ENCODE peak calls at places on chromosomes 3 and 15, in five cellular contexts. D is lung, C is cardiac fibroblast, E is OCI-LY7, Y is brain microvascular endothelial cell. T is an unnamed sample.

GRCh38 chr3:105274958-105275357 is 91.8 kb upstream of the ALCAM start:
- DNase-seq in D (no peak), Y (peak; percentile 67), E (no peak), C (peak; percentile 27), T (peak; percentile 76)

GRCh38 chr15:98900382-98900781 is 107.2 kb downstream of the PGPEP1L start:
- DNase-seq in C (peak; percentile 81), Y (peak; percentile 73), E (no peak), D (no peak), T (peak; percentile 76)

GRCh38 chr15:63334821-63335220 is 46.8 kb downstream of the CA12 start:
- DNase-seq in C (no peak), Y (no peak), D (no peak), E (no peak), T (no peak)

GRCh38 chr15:70855764-70856163 is 1.8 kb upstream of the LARP6 start:
- DNase-seq in D (no peak), E (no peak), C (no peak), Y (no peak), T (no peak)

GRCh38 chr3:97984061-97984460 is 11.8 kb upstream of the RIOX2 start:
- DNase-seq in Y (no peak), E (no peak), C (no peak), D (no peak), T (no peak)

GRCh38 chr3:127412578-127413317 is 124.9 kb upstream of the PRR20G start:
- DNase-seq in D (peak; percentile 24), Y (no peak), E (no peak), C (no peak), T (no peak)

GRCh38 chr3:81289676-81290075 is 471.8 kb downstream of the GBE1 start:
- DNase-seq in C (peak; percentile 54), Y (peak; percentile 34), D (no peak), E (no peak), T (peak; percentile 53)

GRCh38 chr15:31223478-31224350 is 102.9 kb upstream of the KLF13 start:
- DNase-seq in E (no peak), C (no peak), Y (no peak), D (no peak), T (no peak)

GRCh38 chr15:63135804-63136203 is 14.1 kb downstream of the LACTB start:
- DNase-seq in D (no peak), Y (peak; percentile 65), E (no peak), C (peak; percentile 94), T (peak; percentile 90)

GRCh38 chr15:64426845-64427465 is 33.4 kb upstream of the ZNF609 start:
- DNase-seq in D (no peak), Y (no peak), C (peak; percentile 79), E (peak; percentile 32), T (peak; percentile 75)

GRCh38 chr15:36612063-36612788 is 32.8 kb downstream of the CDIN1 start:
- DNase-seq in D (no peak), C (peak; percentile 57), E (no peak), Y (peak; percentile 95), T (peak; percentile 89)

GRCh38 chr15:71148048-71148447 is 32.8 kb downstream of the THSD4 start:
- DNase-seq in Y (no peak), E (no peak), C (no peak), D (no peak), T (no peak)

GRCh38 chr3:137946341-137946973 is 63.5 kb upstream of the CLDN18 start:
- DNase-seq in D (peak; percentile 38), E (peak; percentile 80), Y (peak; percentile 63), C (peak; percentile 80), T (peak; percentile 74)

GRCh38 chr3:46734773-46735172 is 17.1 kb upstream of the PRSS50 start:
- DNase-seq in C (no peak), E (no peak), Y (no peak), D (no peak), T (no peak)

GRCh38 chr3:148079370-148079769 is 618.3 kb upstream of the AGTR1 start:
- DNase-seq in E (no peak), D (no peak), C (peak; percentile 10), Y (no peak), T (peak; percentile 36)

GRCh38 chr3:149340310-149340933 is 7.0 kb upstream of the TM4SF18 start:
- DNase-seq in D (no peak), Y (no peak), C (peak; percentile 73), E (no peak), T (no peak)

GRCh38 chr15:40567111-40567510 is 2.0 kb upstream of the RPUSD2 start:
- DNase-seq in Y (no peak), D (no peak), C (peak; percentile 25), E (peak; percentile 71), T (peak; percentile 5)

GRCh38 chr15:29064290-29064689 is 178.5 kb downstream of the APBA2 start:
- DNase-seq in C (no peak), D (no peak), E (no peak), Y (no peak), T (no peak)

GRCh38 chr3:106193876-106194275 is 325.1 kb upstream of the CBLB start:
- DNase-seq in Y (no peak), C (no peak), D (no peak), E (no peak), T (peak; percentile 28)

GRCh38 chr3:48112813-48113212 is 75.4 kb downstream of the CDC25A start:
- DNase-seq in Y (no peak), E (no peak), C (no peak), D (no peak), T (no peak)

GRCh38 chr15:81106560-81106959 is 27.5 kb upstream of the CFAP161 start:
- DNase-seq in D (peak; percentile 46), C (peak; percentile 83), Y (peak; percentile 79), E (peak; percentile 54), T (peak; percentile 85)

GRCh38 chr3:33915796-33916589 is 117.6 kb downstream of the PDCD6IP start:
- DNase-seq in E (peak; percentile 44), Y (no peak), C (peak; percentile 19), D (no peak), T (peak; percentile 52)

GRCh38 chr3:65831733-65832425 is 206.8 kb downstream of the MAGI1 start:
- DNase-seq in Y (no peak), D (no peak), C (peak; percentile 90), E (no peak), T (peak; percentile 58)

GRCh38 chr3:195044411-195044810 is 226.5 kb downstream of the XXYLT1 start:
- DNase-seq in D (no peak), Y (no peak), E (no peak), C (no peak), T (no peak)

GRCh38 chr3:177050466-177051237 is 146.6 kb downstream of the TBL1XR1 start:
- DNase-seq in D (no peak), Y (peak; percentile 25), E (peak; percentile 67), C (peak; percentile 70), T (peak; percentile 78)

GRCh38 chr3:122612706-122613105 is 35.3 kb downstream of the PARP15 start:
- DNase-seq in E (no peak), Y (peak; percentile 25), D (no peak), C (no peak), T (no peak)

GRCh38 chr3:126621627-126622345 is 33.1 kb downstream of the TXNRD3 start:
- DNase-seq in C (peak; percentile 36), D (no peak), Y (peak; percentile 38), E (no peak), T (peak; percentile 34)

GRCh38 chr3:70000563-70001081 is 1.1 kb downstream of the SAMMSON start:
- DNase-seq in Y (no peak), E (no peak), C (no peak), D (no peak), T (no peak)

GRCh38 chr3:8817486-8817885 is 48.1 kb upstream of the OXTR start:
- DNase-seq in E (no peak), Y (no peak), D (no peak), C (no peak), T (no peak)

GRCh38 chr3:151788401-151788800 is 25.5 kb upstream of the AADAC start:
- DNase-seq in Y (no peak), D (no peak), E (no peak), C (no peak), T (no peak)

GRCh38 chr3:38528457-38528856 is 32.3 kb downstream of the EXOG start:
- DNase-seq in E (peak; percentile 4), Y (no peak), D (no peak), C (no peak), T (no peak)

GRCh38 chr3:124584552-124585391 is 145.5 kb upstream of the UMPS start:
- DNase-seq in C (peak; percentile 34), D (peak; percentile 85), Y (peak; percentile 31), E (no peak), T (no peak)

GRCh38 chr3:195815169-195815771 is 3.5 kb upstream of the MUC4 start:
- DNase-seq in D (no peak), E (no peak), Y (no peak), C (no peak), T (no peak)

DNA sequence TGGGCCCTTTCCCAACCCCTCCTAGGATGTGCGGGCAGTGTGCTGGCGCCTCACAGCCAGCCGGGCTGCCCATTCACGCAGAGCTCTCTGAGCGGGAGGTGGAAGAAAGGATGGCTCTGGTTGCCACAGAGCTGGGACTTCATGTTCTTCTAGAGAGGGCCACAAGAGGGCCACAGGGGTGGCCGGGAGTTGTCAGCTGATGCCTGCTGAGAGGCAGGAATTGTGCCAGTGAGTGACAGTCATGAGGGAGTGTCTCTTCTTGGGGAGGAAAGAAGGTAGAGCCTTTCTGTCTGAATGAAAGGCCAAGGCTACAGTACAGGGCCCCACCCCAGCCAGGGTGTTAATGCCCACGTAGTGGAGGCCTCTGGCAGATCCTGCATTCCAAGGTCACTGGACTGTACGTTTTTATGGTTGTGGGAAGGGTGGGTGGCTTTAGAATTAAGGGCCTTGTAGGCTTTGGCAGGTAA is 8.3 kb downstream of the FAM131A start:
- DNase-seq in Y (peak; percentile 53), C (peak; percentile 70), D (peak; percentile 77), E (peak; percentile 44), T (peak; percentile 51)
- TF ChIP-seq CTCF in Y (peak; percentile 78), C (peak; percentile 60), D (no peak), E (peak; percentile 64), T (peak; percentile 46)

GRCh38 chr3:10223676-10224639 is 24.3 kb upstream of the TATDN2 start:
- DNase-seq in Y (no peak), C (no peak), D (no peak), E (peak; percentile 64), T (no peak)
- H3K4me3 ChIP-seq in Y (no peak overlapping the region), C (no peak overlapping the region), D (no peak overlapping the region), E (no peak overlapping the region), T (no peak overlapping the region)

GRCh38 chr3:54891540-54891897 is 36.3 kb downstream of the LRTM1 start:
- DNase-seq in Y (peak; percentile 83), C (peak; percentile 95), E (no peak), D (peak; percentile 84), T (peak; percentile 96)
- TF ChIP-seq CTCF in Y (peak; percentile 79), C (peak; percentile 70), E (no peak), D (no peak), T (peak; percentile 77)

DNA sequence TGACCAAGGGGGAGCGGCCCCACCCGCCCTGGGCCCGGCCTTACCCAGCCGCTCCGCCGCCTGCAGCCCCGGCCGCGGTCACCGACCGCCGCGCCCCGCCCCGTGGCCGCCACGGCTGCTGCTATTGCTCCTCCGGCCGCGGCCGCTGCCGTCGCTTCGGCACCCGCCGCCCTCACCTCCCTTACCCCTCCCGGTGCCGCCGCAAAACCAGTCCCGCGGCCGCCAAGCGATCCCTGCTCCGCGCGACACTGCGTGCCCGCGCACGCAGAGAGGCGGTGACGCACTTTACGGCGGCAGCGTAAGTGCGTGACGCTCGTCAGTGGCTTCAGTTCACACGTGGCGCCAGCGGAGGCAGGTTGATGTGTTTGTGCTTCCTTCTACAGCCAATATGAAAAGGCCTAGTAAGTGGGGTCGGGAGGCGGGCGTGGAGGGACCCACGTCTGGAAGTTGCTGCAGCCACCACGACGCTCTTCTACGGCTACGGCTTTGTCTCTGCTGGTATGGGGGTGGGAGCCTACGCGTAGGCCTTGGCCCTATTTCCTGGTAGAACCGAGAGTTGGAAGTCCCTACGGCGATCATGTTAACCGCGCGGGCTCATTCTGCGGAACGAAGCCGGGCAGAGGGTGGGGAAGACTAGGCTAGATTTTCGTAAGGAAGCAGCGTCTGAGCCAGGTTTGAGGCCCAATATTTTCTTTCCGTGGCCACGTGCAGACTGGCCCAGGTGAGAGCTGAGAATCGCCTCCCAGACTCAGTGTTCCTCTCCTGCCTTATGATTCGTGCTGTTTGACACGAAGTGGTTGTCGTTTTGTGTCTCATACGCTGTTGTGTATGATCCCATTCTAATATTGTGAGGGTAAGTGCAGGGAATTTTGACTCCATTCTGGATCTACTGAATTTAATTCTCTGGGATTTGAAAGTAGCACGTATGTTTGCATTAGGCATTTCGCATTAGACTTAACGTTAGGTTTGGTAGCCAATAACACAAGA is at the start of the genes GNL3 and PBRM1:
- DNase-seq in D (peak; percentile 92), C (peak; percentile 97), E (peak; percentile 98), Y (peak; percentile 91), T (peak; percentile 93)
- H3K4me3 ChIP-seq in D (peak within 1 kb of the TSS; percentile 95), C (peak within 1 kb of the TSS; percentile 88), E (peak within 1 kb of the TSS; percentile 94), Y (peak within 1 kb of the TSS; percentile 89), T (peak within 1 kb of the TSS; percentile 97)

T was measured in fibroblast of the aortic adventitia.